ENCODE peak calls at places on chromosomes 3 and 15, in ten cellular contexts. Z is tibial artery; E is heart left ventricle; M is hepatocyte; C is CD8-positive, alpha-beta T cell; O is lower lobe of right lung; Y is left lung; F is pancreas; Q is tibial nerve; U is IMR-90. V is an unnamed sample. For H3K36me3, the result is how much of the 10 kb centered on the place peaks cover.

GRCh38 chr3:55701997-55702396 is 214.9 kb upstream of the WNT5A start:
- DNase-seq in Z (no peak), E (no peak), M (peak), C (no peak), O (no peak), Y (no peak), F (no peak), Q (no peak), U (peak), V (no peak)

GRCh38 chr15:98525625-98526024 is 122.7 kb upstream of the IGF1R start:
- DNase-seq in Z (no peak), E (no peak), M (peak), C (no peak), O (no peak), Y (peak), F (no peak), Q (no peak), U (no peak), V (no peak)

GRCh38 chr3:151084893-151085226 is 604 bp upstream of the MED12L start:
- DNase-seq in Z (no peak), E (no peak), M (no peak), C (no peak), O (no peak), Y (no peak), F (no peak), Q (no peak), U (no peak), V (no peak)

GRCh38 chr3:48716508-48716981 is 476 bp downstream of the IP6K2 start:
- DNase-seq in Z (no peak), E (no peak), M (no peak), C (no peak), O (no peak), Y (no peak), F (no peak), Q (no peak), U (no peak), V (no peak)

GRCh38 chr3:126352476-126353454 is 4.4 kb downstream of the KLF15 start:
- DNase-seq in Z (peak), E (peak), M (no peak), C (no peak), O (peak), Y (peak), F (peak), Q (peak), U (peak), V (peak)

GRCh38 chr3:185822221-185822956 is 2.5 kb downstream of the IGF2BP2 start:
- DNase-seq in Z (no peak), E (no peak), M (no peak), C (no peak), O (no peak), Y (no peak), F (no peak), Q (no peak), U (peak), V (no peak)

GRCh38 chr3:144033863-144034262 is 62.2 kb downstream of the DIPK2A start:
- DNase-seq in Z (no peak), E (no peak), M (no peak), C (no peak), O (no peak), Y (no peak), F (no peak), Q (no peak), U (no peak), V (no peak)

GRCh38 chr3:41997702-41998551 is 36.0 kb upstream of the ULK4 start:
- DNase-seq in Z (no peak), E (no peak), M (no peak), C (no peak), O (no peak), Y (no peak), F (no peak), Q (no peak), U (peak), V (no peak)

GRCh38 chr3:132643366-132643765 is 16.2 kb downstream of the ACAD11 start:
- DNase-seq in Z (no peak), E (no peak), M (no peak), C (no peak), O (no peak), Y (no peak), F (no peak), Q (no peak), U (no peak), V (no peak)

GRCh38 chr15:68430471-68431036 is 1.4 kb downstream of the ITGA11 start:
- DNase-seq in Z (peak), E (no peak), M (no peak), C (no peak), O (no peak), Y (no peak), F (no peak), Q (no peak), U (no peak), V (no peak)

GRCh38 chr15:78671626-78672211 is 30.7 kb upstream of the CHRNB4 start:
- DNase-seq in Z (no peak), E (no peak), M (no peak), C (no peak), O (no peak), Y (no peak), F (no peak), Q (no peak), U (no peak), V (no peak)

GRCh38 chr3:197082871-197083270 is 53.3 kb upstream of the MELTF start:
- DNase-seq in Z (no peak), E (no peak), M (no peak), C (no peak), O (no peak), Y (no peak), F (no peak), Q (no peak), U (peak), V (no peak)

GRCh38 chr3:63364909-63365308 is 86.8 kb downstream of the SYNPR start:
- DNase-seq in Z (no peak), E (no peak), M (peak), C (no peak), O (no peak), Y (no peak), F (no peak), Q (no peak), U (no peak), V (no peak)

GRCh38 chr3:38227989-38228388 is 37.6 kb upstream of the SLC22A13 start:
- DNase-seq in Z (no peak), E (no peak), M (no peak), C (no peak), O (no peak), Y (no peak), F (no peak), Q (no peak), U (peak), V (no peak)

DNA sequence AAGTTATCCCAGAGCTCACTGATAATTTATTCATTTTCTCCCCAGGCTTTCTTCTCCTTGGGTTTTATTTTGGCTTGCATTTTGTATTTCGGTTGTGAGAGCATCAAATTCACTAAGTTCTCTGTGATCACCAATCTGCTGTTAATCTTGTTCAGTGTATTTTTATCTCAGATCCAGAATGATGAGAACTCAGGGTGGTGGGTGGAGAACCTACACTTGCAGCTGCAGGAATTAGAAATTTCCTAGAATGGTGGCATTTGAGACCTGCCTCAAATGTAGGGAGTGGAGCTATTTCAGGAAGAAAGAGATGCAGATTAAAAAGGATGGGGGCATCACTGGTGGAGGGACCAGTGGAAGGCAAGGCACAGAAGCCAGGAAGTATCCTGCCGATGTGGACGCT is 129.6 kb downstream of the OPA1 start:
- DNase-seq in Z (no peak), E (no peak), M (no peak), C (no peak), O (no peak), Y (no peak), F (no peak), Q (no peak), U (no peak), V (no peak)
- H3K36me3 ChIP-seq in Z (under half), E (under half), M (under half), C (under half), O (under half), Y (under half), F (under half), Q (under half), U (under half), V (under half)

DNA sequence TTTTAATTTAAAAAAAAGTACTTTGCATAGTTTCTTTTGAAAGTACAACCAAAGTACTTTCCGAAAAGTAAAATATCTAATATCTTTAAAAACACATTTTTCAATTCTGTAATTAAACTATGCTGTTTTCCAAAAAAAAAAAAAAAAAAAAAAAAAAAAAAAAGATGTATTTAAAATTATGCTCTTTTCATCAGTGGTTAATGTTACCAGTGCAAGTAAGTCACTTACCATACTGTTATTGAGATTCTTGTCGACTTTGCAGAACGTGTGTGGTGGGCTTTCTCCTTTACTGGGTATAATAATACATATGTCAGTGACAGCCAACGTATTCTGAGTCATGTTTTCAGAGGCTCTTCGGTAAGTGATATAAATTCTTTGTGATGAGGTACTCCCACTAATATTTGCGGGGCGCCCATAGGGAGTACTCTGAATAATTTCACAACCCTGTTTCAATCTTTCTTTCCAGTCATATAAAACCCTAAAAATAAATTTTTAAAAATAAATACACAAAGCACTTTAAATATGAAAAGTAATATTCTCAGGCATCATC is 39.9 kb downstream of the DENND4A start:
- DNase-seq in Z (no peak), E (no peak), M (no peak), C (no peak), O (no peak), Y (no peak), F (no peak), Q (no peak), U (peak), V (no peak)
- H3K27ac ChIP-seq in Z (no peak), E (no peak), M (no peak), C (no peak), O (no peak), Y (no peak), F (no peak), Q (no peak), U (no peak), V (no peak)

GRCh38 chr3:9810357-9810726 is 280 bp downstream of the TTLL3 start:
- DNase-seq in Z (no peak), E (no peak), M (no peak), C (no peak), O (no peak), Y (no peak), F (no peak), Q (no peak), U (no peak), V (no peak)
- TF ChIP-seq CTCF in Z (no peak), E (no peak), M (no peak), C (no peak), O (no peak), Y (no peak), F (no peak), Q (no peak), U (no peak), V (no peak)

DNA sequence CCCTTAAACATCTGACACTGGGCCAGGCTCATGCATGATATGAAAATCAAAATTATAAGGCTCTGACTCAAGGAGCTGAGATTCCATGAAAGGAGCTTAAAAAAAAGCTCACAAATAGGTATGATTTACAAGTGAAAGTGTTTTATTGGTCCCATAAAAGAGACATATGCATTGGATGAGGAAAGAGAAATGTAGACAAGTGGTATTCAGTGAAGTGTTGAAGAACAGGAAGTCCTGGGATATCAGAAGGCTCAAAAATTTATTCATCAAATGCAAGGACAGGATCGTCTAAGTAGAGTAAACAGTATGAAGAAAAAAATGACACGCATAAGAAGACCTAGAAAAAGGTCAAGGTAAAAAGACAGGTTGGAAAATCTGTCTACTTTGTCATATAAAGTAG is 188.9 kb downstream of the CBLB start:
- DNase-seq in Z (no peak), E (no peak), M (no peak), C (no peak), O (no peak), Y (no peak), F (no peak), Q (no peak), U (no peak), V (no peak)
- H3K36me3 ChIP-seq in Z (half or more), E (half or more), M (under half), C (under half), O (half or more), Y (under half), F (under half), Q (under half), U (under half), V (under half)

DNA sequence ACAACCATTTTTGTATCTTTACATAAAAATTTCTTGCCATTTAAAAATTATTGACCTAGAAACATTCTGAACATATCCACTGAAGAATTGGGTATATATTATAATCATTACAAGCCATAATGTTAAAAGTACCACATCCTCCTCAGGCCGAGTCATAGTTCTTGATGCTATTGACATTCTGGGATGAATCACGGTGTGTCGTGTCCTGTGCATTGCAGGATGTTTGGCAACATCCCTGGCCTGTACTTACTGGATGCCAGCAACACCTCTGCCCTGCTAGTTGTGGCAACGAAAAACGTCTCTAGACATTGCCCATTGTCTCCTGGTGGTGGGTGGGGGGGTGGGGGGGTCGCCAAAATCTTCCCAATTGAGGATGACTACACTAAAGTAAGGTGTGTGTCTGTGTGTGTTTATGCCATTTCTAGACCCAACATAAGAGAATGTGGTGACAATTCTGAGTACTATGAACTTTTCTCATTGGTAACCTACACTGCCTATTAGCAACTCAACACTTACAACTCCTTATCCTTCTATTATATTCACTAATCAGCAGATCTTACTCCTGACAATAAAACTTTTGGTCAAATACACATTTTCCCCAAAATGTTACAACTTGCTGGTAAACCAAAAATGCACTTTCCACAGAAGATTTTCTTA is 471.6 kb downstream of the FOXP1 start:
- DNase-seq in Z (no peak), E (no peak), M (no peak), C (no peak), O (no peak), Y (no peak), F (no peak), Q (no peak), U (peak), V (no peak)
- H3K27ac ChIP-seq in Z (peak), E (no peak), M (no peak), C (no peak), O (peak), Y (peak), F (no peak), Q (no peak), U (peak), V (no peak)

GRCh38 chr15:28913171-28913765 is 27.5 kb downstream of the APBA2 start:
- DNase-seq in Z (peak), E (no peak), M (no peak), C (no peak), O (peak), Y (no peak), F (no peak), Q (no peak), U (peak), V (no peak)
- TF ChIP-seq CTCF in Z (no peak), E (no peak), M (no peak), C (no peak), O (no peak), Y (no peak), F (no peak), Q (no peak), U (peak), V (no peak)

DNA sequence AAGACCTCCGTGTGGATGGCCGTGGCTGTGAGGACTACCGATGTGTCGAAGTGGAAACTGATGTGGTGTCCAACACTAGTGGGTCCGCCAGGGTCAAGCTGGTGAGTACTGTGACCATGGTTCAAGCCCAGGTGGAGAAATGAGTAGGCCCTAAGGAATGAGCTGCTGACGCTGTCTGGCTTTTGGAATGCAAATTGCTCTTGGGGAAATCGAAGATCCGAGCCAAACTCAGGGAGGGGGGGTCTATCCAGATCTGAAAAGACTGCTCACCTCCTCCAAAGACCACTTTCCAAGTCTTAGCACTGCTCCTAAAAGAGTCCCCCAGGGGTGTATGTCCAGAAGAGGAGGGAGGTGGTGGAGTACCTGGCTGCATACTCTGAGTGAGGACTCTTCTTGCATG is 13.1 kb downstream of the EXOSC7 start:
- DNase-seq in Z (no peak), E (no peak), M (no peak), C (no peak), O (no peak), Y (no peak), F (no peak), Q (no peak), U (no peak), V (no peak)
- H3K36me3 ChIP-seq in Z (under half), E (under half), M (under half), C (under half), O (under half), Y (under half), F (under half), Q (under half), U (under half), V (under half)

GRCh38 chr3:46684881-46685280 is 8.6 kb downstream of the ALS2CL start:
- DNase-seq in Z (no peak), E (no peak), M (no peak), C (no peak), O (no peak), Y (no peak), F (no peak), Q (no peak), U (no peak), V (no peak)
- H3K27ac ChIP-seq in Z (no peak), E (no peak), M (no peak), C (no peak), O (no peak), Y (no peak), F (no peak), Q (no peak), U (no peak), V (no peak)

DNA sequence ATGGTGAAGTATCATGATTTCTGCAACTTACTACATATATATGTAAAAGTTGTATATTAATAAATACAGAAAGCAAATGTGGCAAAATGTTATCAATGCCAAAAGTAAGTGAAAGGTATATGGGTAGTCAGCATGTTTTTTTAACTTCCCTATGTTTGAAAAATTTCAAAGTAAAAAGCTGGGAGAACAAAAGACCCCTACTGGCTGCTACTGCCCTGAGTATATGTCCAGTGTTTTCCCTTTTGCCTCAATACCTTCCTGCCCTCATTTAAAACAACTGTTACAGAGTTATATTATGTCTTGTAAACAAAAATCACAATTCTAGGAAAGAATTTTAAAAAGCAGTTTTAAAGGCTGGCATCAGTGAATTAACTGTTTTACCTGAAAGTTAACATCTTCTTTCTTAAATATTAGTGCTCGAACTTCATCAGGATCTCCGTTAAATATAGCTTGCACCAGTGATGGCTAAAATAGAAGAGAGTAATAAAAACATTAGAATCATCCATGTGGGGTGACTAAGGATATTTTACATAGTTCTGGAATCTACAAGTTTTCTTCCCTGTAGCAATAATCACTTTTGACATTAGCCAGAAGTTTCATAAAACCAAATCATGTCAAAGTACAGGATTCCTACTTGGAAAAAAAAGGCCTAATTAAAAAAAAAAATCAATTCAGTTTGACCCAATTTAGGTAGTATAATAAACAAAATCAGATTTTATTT is 2.8 kb downstream of the ANKRD28 start:
- DNase-seq in Z (no peak), E (no peak), M (no peak), C (no peak), O (no peak), Y (no peak), F (no peak), Q (no peak), U (no peak), V (no peak)
- TF ChIP-seq CTCF in Z (no peak), E (no peak), M (no peak), C (no peak), O (no peak), Y (no peak), F (no peak), Q (no peak), U (peak), V (no peak)

GRCh38 chr3:47434849-47435248 is 40.9 kb downstream of the SCAP start:
- DNase-seq in Z (peak), E (no peak), M (no peak), C (no peak), O (no peak), Y (no peak), F (no peak), Q (no peak), U (no peak), V (no peak)
- H3K36me3 ChIP-seq in Z (half or more), E (under half), M (under half), C (under half), O (half or more), Y (under half), F (under half), Q (under half), U (under half), V (under half)

V was measured in psoas muscle.